ENCODE peak calls at places on chromosomes 13 and 19, in seven cellular contexts. One of them, this sample, is unnamed.
A peak's percentile ranks its signal among the peaks of the same experiment; 100 is the strongest.

GRCh38 chr13:36543671-36544070 is 111.4 kb downstream of the CCNA1 start:
- DNase-seq in H1: no peak
- DNase-seq in heart left ventricle: no peak
- DNase-seq in body of pancreas: no peak
- DNase-seq in GM23248: no peak
- DNase-seq in sigmoid colon: no peak
- DNase-seq in uterus: no peak
- DNase-seq in this sample: no peak

GRCh38 chr13:26229080-26229615 is 7.0 kb upstream of the RNF6 start:
- DNase-seq in H1: no peak
- DNase-seq in heart left ventricle: no peak
- DNase-seq in body of pancreas: no peak
- DNase-seq in GM23248: no peak
- DNase-seq in sigmoid colon: no peak
- DNase-seq in uterus: no peak
- DNase-seq in this sample: no peak

GRCh38 chr19:16374436-16374835 is 49.8 kb downstream of the KLF2 start:
- DNase-seq in H1: no peak
- DNase-seq in heart left ventricle: no peak
- DNase-seq in body of pancreas: no peak
- DNase-seq in GM23248: no peak
- DNase-seq in sigmoid colon: no peak
- DNase-seq in uterus: no peak
- DNase-seq in this sample: no peak

GRCh38 chr19:14495678-14496028 is 274 bp downstream of the GIPC1 start:
- DNase-seq in H1: no peak
- DNase-seq in heart left ventricle: no peak
- DNase-seq in body of pancreas: no peak
- DNase-seq in GM23248: no peak
- DNase-seq in sigmoid colon: peak; percentile 68
- DNase-seq in uterus: no peak
- DNase-seq in this sample: no peak

GRCh38 chr19:49874503-49875157 is 2.5 kb downstream of the AKT1S1 start:
- DNase-seq in H1: no peak
- DNase-seq in heart left ventricle: no peak
- DNase-seq in body of pancreas: no peak
- DNase-seq in GM23248: no peak
- DNase-seq in sigmoid colon: no peak
- DNase-seq in uterus: no peak
- DNase-seq in this sample: no peak

GRCh38 chr19:38079926-38080380 is 144.1 kb downstream of the DPF1 start:
- DNase-seq in H1: no peak
- DNase-seq in heart left ventricle: no peak
- DNase-seq in body of pancreas: no peak
- DNase-seq in GM23248: peak; percentile 93
- DNase-seq in sigmoid colon: no peak
- DNase-seq in uterus: no peak
- DNase-seq in this sample: no peak

GRCh38 chr13:106242554-106242953 is 292.9 kb downstream of the EFNB2 start:
- DNase-seq in H1: no peak
- DNase-seq in heart left ventricle: no peak
- DNase-seq in body of pancreas: no peak
- DNase-seq in GM23248: no peak
- DNase-seq in sigmoid colon: no peak
- DNase-seq in uterus: no peak
- DNase-seq in this sample: no peak

GRCh38 chr19:10568444-10568825 is 344 bp downstream of the CDKN2D start:
- DNase-seq in H1: peak; percentile 86
- DNase-seq in heart left ventricle: no peak
- DNase-seq in body of pancreas: peak; percentile 54
- DNase-seq in GM23248: peak; percentile 72
- DNase-seq in sigmoid colon: peak; percentile 79
- DNase-seq in uterus: no peak
- DNase-seq in this sample: no peak

GRCh38 chr13:110593430-110594130 is 21.8 kb upstream of the NAXD start:
- DNase-seq in H1: no peak
- DNase-seq in heart left ventricle: no peak
- DNase-seq in body of pancreas: no peak
- DNase-seq in GM23248: peak; percentile 71
- DNase-seq in sigmoid colon: no peak
- DNase-seq in uterus: no peak
- DNase-seq in this sample: no peak

GRCh38 chr19:6613711-6614110 is 22.8 kb upstream of the CD70 start:
- DNase-seq in H1: no peak
- DNase-seq in heart left ventricle: no peak
- DNase-seq in body of pancreas: no peak
- DNase-seq in GM23248: peak; percentile 88
- DNase-seq in sigmoid colon: no peak
- DNase-seq in uterus: no peak
- DNase-seq in this sample: no peak

GRCh38 chr13:97911311-97912138 is 42.0 kb upstream of the IPO5 start:
- DNase-seq in H1: peak; percentile 54
- DNase-seq in heart left ventricle: no peak
- DNase-seq in body of pancreas: peak; percentile 28
- DNase-seq in GM23248: peak; percentile 77
- DNase-seq in sigmoid colon: no peak
- DNase-seq in uterus: no peak
- DNase-seq in this sample: no peak

GRCh38 chr19:34732548-34733255 is 1.3 kb upstream of the ZNF181 start:
- DNase-seq in H1: peak; percentile 48
- DNase-seq in heart left ventricle: peak; percentile 30
- DNase-seq in body of pancreas: peak; percentile 18
- DNase-seq in GM23248: no peak
- DNase-seq in sigmoid colon: no peak
- DNase-seq in uterus: peak; percentile 13
- DNase-seq in this sample: peak; percentile 64

GRCh38 chr13:46339035-46339666 is 47.9 kb downstream of the RUBCNL start:
- DNase-seq in H1: no peak
- DNase-seq in heart left ventricle: peak; percentile 62
- DNase-seq in body of pancreas: no peak
- DNase-seq in GM23248: peak; percentile 68
- DNase-seq in sigmoid colon: no peak
- DNase-seq in uterus: no peak
- DNase-seq in this sample: no peak

GRCh38 chr19:4454952-4455738 is 2.4 kb downstream of the UBXN6 start:
- DNase-seq in H1: no peak
- DNase-seq in heart left ventricle: peak; percentile 46
- DNase-seq in body of pancreas: no peak
- DNase-seq in GM23248: peak; percentile 89
- DNase-seq in sigmoid colon: no peak
- DNase-seq in uterus: peak; percentile 69
- DNase-seq in this sample: peak; percentile 62

GRCh38 chr13:90008707-90009149 is 1338.8 kb upstream of the MIR17HG start:
- DNase-seq in H1: peak; percentile 42
- DNase-seq in heart left ventricle: no peak
- DNase-seq in body of pancreas: no peak
- DNase-seq in GM23248: no peak
- DNase-seq in sigmoid colon: no peak
- DNase-seq in uterus: no peak
- DNase-seq in this sample: no peak

GRCh38 chr13:53200498-53201453 is 172.2 kb downstream of the OLFM4 start:
- DNase-seq in H1: peak; percentile 92
- DNase-seq in heart left ventricle: peak; percentile 29
- DNase-seq in body of pancreas: peak; percentile 79
- DNase-seq in GM23248: peak; percentile 63
- DNase-seq in sigmoid colon: peak; percentile 65
- DNase-seq in uterus: no peak
- DNase-seq in this sample: no peak

GRCh38 chr13:27211271-27211670 is 39.7 kb upstream of the USP12 start:
- DNase-seq in H1: no peak
- DNase-seq in heart left ventricle: no peak
- DNase-seq in body of pancreas: no peak
- DNase-seq in GM23248: no peak
- DNase-seq in sigmoid colon: no peak
- DNase-seq in uterus: no peak
- DNase-seq in this sample: no peak

GRCh38 chr13:73876323-73876722 is 257.9 kb downstream of the KLF12 start:
- DNase-seq in H1: no peak
- DNase-seq in heart left ventricle: no peak
- DNase-seq in body of pancreas: no peak
- DNase-seq in GM23248: peak; percentile 51
- DNase-seq in sigmoid colon: no peak
- DNase-seq in uterus: no peak
- DNase-seq in this sample: no peak

GRCh38 chr13:53201454-53202225 is 173.0 kb downstream of the OLFM4 start:
- DNase-seq in H1: peak; percentile 69
- DNase-seq in heart left ventricle: no peak
- DNase-seq in body of pancreas: peak; percentile 47
- DNase-seq in GM23248: peak; percentile 36
- DNase-seq in sigmoid colon: no peak
- DNase-seq in uterus: no peak
- DNase-seq in this sample: no peak

GRCh38 chr19:55702131-55702627 is 27.2 kb downstream of the EPN1 start:
- DNase-seq in H1: no peak
- DNase-seq in heart left ventricle: no peak
- DNase-seq in body of pancreas: no peak
- DNase-seq in GM23248: no peak
- DNase-seq in sigmoid colon: no peak
- DNase-seq in uterus: no peak
- DNase-seq in this sample: no peak

GRCh38 chr13:112959206-112959605 is 9.8 kb upstream of the MCF2L start:
- DNase-seq in H1: no peak
- DNase-seq in heart left ventricle: peak; percentile 63
- DNase-seq in body of pancreas: no peak
- DNase-seq in GM23248: no peak
- DNase-seq in sigmoid colon: peak; percentile 53
- DNase-seq in uterus: no peak
- DNase-seq in this sample: no peak

GRCh38 chr19:28446511-28446910 is 766.4 kb downstream of the UQCRFS1 start:
- DNase-seq in H1: no peak
- DNase-seq in heart left ventricle: no peak
- DNase-seq in body of pancreas: no peak
- DNase-seq in GM23248: no peak
- DNase-seq in sigmoid colon: no peak
- DNase-seq in uterus: no peak
- DNase-seq in this sample: no peak
- H3K27ac ChIP-seq in H1: peak overlapping the region; percentile 12
- H3K27ac ChIP-seq in heart left ventricle: no peak overlapping the region
- H3K27ac ChIP-seq in body of pancreas: no peak overlapping the region
- H3K27ac ChIP-seq in GM23248: no peak overlapping the region
- H3K27ac ChIP-seq in sigmoid colon: no peak overlapping the region
- H3K27ac ChIP-seq in uterus: no peak overlapping the region
- H3K27ac ChIP-seq in this sample: no peak overlapping the region

GRCh38 chr19:46410205-46411087 is 2.9 kb downstream of the CCDC8 start:
- DNase-seq in H1: no peak
- DNase-seq in heart left ventricle: no peak
- DNase-seq in body of pancreas: no peak
- DNase-seq in GM23248: no peak
- DNase-seq in sigmoid colon: no peak
- DNase-seq in uterus: no peak
- DNase-seq in this sample: no peak

GRCh38 chr19:46413262-46414031 is at the start of gene CCDC8:
- DNase-seq in H1: peak; percentile 91
- DNase-seq in heart left ventricle: peak; percentile 95
- DNase-seq in body of pancreas: peak; percentile 93
- DNase-seq in GM23248: peak; percentile 74
- DNase-seq in sigmoid colon: peak; percentile 95
- DNase-seq in uterus: peak; percentile 95
- DNase-seq in this sample: no peak

GRCh38 chr19:46411088-46412033 is 2.0 kb downstream of the CCDC8 start:
- DNase-seq in H1: no peak
- DNase-seq in heart left ventricle: no peak
- DNase-seq in body of pancreas: no peak
- DNase-seq in GM23248: no peak
- DNase-seq in sigmoid colon: no peak
- DNase-seq in uterus: no peak
- DNase-seq in this sample: no peak

GRCh38 chr19:46412034-46412982 is 1.1 kb downstream of the CCDC8 start:
- DNase-seq in H1: no peak
- DNase-seq in heart left ventricle: no peak
- DNase-seq in body of pancreas: no peak
- DNase-seq in GM23248: peak; percentile 31
- DNase-seq in sigmoid colon: no peak
- DNase-seq in uterus: no peak
- DNase-seq in this sample: no peak

GRCh38 chr19:46412983-46413261 is 442 bp downstream of the CCDC8 start:
- DNase-seq in H1: no peak
- DNase-seq in heart left ventricle: no peak
- DNase-seq in body of pancreas: no peak
- DNase-seq in GM23248: peak; percentile 38
- DNase-seq in sigmoid colon: no peak
- DNase-seq in uterus: no peak
- DNase-seq in this sample: no peak
- H3K4me3 ChIP-seq in H1: peak overlapping the region; percentile 77
- H3K4me3 ChIP-seq in heart left ventricle: peak overlapping the region; percentile 57
- H3K4me3 ChIP-seq in body of pancreas: peak overlapping the region; percentile 31
- H3K4me3 ChIP-seq in GM23248: peak overlapping the region; percentile 67
- H3K4me3 ChIP-seq in sigmoid colon: peak overlapping the region; percentile 38
- H3K4me3 ChIP-seq in uterus: peak overlapping the region; percentile 47
- H3K4me3 ChIP-seq in this sample: peak overlapping the region; percentile 75

DNA sequence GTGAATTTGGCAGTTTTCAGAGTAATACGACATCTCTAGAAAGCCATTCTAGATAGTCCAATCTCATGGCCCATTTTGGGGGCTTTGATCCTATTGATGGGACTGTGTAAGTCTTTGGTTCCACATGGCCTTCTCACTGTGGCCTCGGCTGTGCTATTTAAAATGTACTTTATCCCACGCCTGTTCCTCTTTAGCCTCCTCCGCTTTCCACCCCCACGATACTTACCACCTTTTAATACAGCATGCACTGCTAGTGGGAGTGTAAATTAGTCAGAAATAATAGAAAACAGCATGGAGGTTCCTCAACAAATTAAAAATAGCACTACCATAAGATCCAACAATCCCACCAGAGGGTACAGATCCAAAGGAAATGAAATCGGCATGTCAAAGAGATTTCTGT is 28.3 kb upstream of the CEBPG start:
- DNase-seq in H1: no peak
- DNase-seq in heart left ventricle: no peak
- DNase-seq in body of pancreas: no peak
- DNase-seq in GM23248: no peak
- DNase-seq in sigmoid colon: no peak
- DNase-seq in uterus: no peak
- DNase-seq in this sample: no peak
- H3K27me3 ChIP-seq in H1: no peaks in the 10 kb centered on the region
- H3K27me3 ChIP-seq in heart left ventricle: peaks cover 40% of the 10 kb centered on the region
- H3K27me3 ChIP-seq in body of pancreas: no peaks in the 10 kb centered on the region
- H3K27me3 ChIP-seq in GM23248: peaks cover 50% of the 10 kb centered on the region
- H3K27me3 ChIP-seq in sigmoid colon: no peaks in the 10 kb centered on the region
- H3K27me3 ChIP-seq in uterus: no peaks in the 10 kb centered on the region
- H3K27me3 ChIP-seq in this sample: no peaks in the 10 kb centered on the region

DNA sequence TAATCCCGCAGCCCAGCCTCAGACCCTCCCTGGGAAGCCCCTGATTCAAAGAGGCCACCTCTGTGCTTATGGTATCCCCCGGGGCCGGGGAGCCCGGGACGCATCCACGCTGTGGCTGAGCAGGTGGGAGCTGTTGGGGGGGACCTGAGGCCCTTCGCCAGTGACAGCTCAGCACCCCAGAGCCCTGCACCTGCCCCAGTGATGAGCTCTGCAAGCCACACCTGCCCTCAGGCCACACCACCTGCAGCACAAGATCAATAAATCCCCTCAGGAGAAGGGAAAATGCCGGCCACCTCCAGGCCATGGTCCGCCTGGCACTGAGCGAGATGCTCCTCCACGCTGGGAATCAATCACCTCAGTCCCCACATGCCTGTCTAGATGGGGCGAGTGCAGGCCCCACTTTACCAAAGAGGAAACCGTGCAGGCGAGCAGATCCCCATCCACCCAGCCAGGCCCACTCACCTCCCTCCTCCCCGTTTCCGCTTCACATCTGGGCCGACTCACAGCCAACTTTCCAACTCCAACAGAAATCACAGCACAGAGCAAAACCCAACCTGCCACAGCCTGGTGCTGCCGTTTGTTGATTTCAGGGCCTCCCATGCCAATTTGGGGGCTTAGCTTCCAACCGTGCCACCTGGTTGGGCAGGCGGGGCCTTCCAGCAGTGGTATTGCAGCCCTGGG is 12.8 kb downstream of the MOB3A start:
- DNase-seq in H1: no peak
- DNase-seq in heart left ventricle: no peak
- DNase-seq in body of pancreas: no peak
- DNase-seq in GM23248: no peak
- DNase-seq in sigmoid colon: peak; percentile 80
- DNase-seq in uterus: no peak
- DNase-seq in this sample: no peak
- H3K27ac ChIP-seq in H1: no peak overlapping the region
- H3K27ac ChIP-seq in heart left ventricle: peak overlapping the region; percentile 92
- H3K27ac ChIP-seq in body of pancreas: no peak overlapping the region
- H3K27ac ChIP-seq in GM23248: no peak overlapping the region
- H3K27ac ChIP-seq in sigmoid colon: peak overlapping the region; percentile 58
- H3K27ac ChIP-seq in uterus: no peak overlapping the region
- H3K27ac ChIP-seq in this sample: peak overlapping the region; percentile 46